ENCODE peak calls at places on chromosome 21, in four cellular contexts. Q is A549, M is SK-N-SH, D is GM12878. A is an unnamed sample. For H3K4me1, the result is how much of the 10 kb centered on the place peaks cover.

GRCh38 chr21:39938086-39938611 is 70.9 kb downstream of the PCP4 start:
- DNase-seq in Q (no peak), M (no peak), D (no peak), A (no peak)

GRCh38 chr21:27379381-27379780 is 412.5 kb upstream of the ADAMTS5 start:
- DNase-seq in Q (no peak), M (no peak), D (no peak), A (no peak)

GRCh38 chr21:43824883-43825609 is 35.7 kb downstream of the RRP1 start:
- DNase-seq in Q (no peak), M (peak), D (no peak), A (no peak)

GRCh38 chr21:24470852-24471251 is 1136.4 kb downstream of the MRPL39 start:
- DNase-seq in Q (no peak), M (no peak), D (no peak), A (no peak)

GRCh38 chr21:44886113-44887075 is 12.9 kb upstream of the PTTG1IP start:
- DNase-seq in Q (no peak), M (no peak), D (no peak), A (no peak)

GRCh38 chr21:40531016-40531415 is 315.9 kb downstream of the DSCAM start:
- DNase-seq in Q (no peak), M (no peak), D (no peak), A (no peak)

GRCh38 chr21:45974073-45975016 is 7.2 kb upstream of the COL6A1 start:
- DNase-seq in Q (no peak), M (peak), D (no peak), A (no peak)

GRCh38 chr21:43802713-43803313 is 13.4 kb downstream of the RRP1 start:
- DNase-seq in Q (no peak), M (no peak), D (no peak), A (no peak)

GRCh38 chr21:25292396-25292795 is 314.9 kb downstream of the MRPL39 start:
- DNase-seq in Q (no peak), M (no peak), D (no peak), A (no peak)

GRCh38 chr21:16248705-16249104 is 518.9 kb downstream of the USP25 start:
- DNase-seq in Q (no peak), M (no peak), D (no peak), A (no peak)

GRCh38 chr21:45120975-45121374 is 46.6 kb downstream of the ADARB1 start:
- DNase-seq in Q (no peak), M (no peak), D (no peak), A (no peak)

GRCh38 chr21:33273044-33273443 is 6.9 kb downstream of the IL10RB start:
- DNase-seq in Q (no peak), M (no peak), D (no peak), A (no peak)

GRCh38 chr21:45747802-45748445 is 104.4 kb downstream of the PCBP3 start:
- DNase-seq in Q (peak), M (peak), D (no peak), A (no peak)

DNA sequence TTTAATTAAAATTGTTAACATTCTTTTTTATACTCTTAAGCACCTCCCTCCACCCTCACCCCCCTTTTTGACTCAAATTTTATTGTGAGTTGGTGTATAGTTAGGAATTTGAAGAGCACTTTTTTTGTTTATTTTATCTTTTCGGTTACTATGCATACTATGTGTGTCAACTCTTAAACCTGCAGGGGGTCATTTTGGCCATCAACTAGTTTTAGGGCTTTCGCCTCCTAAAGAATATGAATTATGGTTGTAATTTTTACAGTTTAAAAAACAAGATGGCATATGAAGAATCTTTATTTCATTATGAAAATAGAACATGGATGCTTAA is 9.7 kb downstream of the BACH1 start:
- DNase-seq in Q (no peak), M (no peak), D (no peak), A (no peak)
- H3K4me1 ChIP-seq in Q (under half), M (under half), D (under half), A (half or more)

DNA sequence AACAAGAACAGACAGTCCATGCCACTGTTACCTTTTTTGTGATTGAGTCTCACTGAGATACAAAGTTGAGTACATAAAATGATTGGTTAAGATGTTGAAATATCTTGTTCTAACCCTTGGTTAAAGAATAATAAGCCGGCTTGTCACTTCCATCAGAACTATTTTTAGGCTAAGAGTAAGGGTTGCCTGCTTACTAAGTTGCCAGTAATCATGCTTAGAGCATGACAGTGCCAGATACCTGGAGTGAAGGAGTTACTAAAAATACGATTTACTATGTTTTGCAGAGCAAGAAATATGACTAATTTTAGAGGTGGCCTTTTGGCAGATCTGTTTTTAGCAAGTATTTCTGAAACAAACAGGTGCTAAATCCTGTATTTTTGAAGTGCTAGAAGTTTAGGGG is 6.0 kb downstream of the HUNK start:
- DNase-seq in Q (no peak), M (no peak), D (no peak), A (no peak)
- TF ChIP-seq PBX3 in Q (no peak), M (no peak), D (no peak), A (no peak)

GRCh38 chr21:28758883-28759242 is 233.8 kb downstream of the LTN1 start:
- DNase-seq in Q (no peak), M (no peak), D (no peak), A (no peak)
- H3K4me1 ChIP-seq in Q (under half), M (under half), D (under half), A (under half)

GRCh38 chr21:36557316-36557715 is 77.4 kb upstream of the CLDN14 start:
- DNase-seq in Q (no peak), M (no peak), D (no peak), A (no peak)
- TF ChIP-seq PBX3 in Q (no peak), M (no peak), D (no peak), A (no peak)

DNA sequence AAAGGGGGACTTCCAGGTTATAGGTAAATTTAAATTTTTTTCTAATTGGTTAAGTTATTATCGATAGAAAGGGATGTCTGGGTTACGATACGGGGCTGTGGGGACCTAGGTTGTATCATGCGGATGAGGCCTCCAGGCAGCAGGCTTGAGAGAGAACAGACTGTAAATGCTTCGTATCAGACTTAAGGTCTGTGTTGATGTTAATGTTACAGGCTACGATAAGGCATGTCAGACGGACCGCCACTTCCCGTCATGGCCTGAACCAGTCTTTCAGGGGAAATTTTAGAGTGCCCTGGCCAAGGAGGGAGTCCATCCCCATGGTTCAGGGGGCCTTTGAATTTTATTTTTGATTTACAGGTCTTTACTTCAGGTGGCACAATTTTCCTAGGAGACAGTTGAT is 16.7 kb downstream of the ABCG1 start:
- DNase-seq in Q (no peak), M (no peak), D (no peak), A (no peak)
- H3K4me1 ChIP-seq in Q (under half), M (under half), D (half or more), A (under half)

DNA sequence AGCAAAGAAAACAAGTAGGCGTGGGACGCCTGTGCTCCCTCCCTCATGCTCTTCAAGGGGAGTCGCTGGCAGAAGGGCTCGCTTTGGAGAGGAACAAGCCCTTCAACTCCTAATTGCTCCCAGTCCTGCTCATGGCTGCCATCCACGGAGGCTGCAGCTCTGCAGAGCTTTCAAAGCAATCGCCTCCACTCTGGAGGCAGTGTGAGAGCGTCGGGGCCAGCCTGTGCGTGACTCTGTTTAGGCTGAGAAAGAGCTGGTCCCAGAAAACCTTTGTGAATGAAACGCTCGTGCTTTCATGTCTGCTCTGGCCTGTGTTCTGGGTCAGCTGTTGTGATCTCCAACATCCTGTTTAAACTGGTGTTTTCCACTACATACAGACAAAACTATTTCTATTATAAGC is 23.9 kb upstream of the RUNX1 start:
- DNase-seq in Q (no peak), M (no peak), D (no peak), A (no peak)
- TF ChIP-seq PBX3 in Q (no peak), M (no peak), D (no peak), A (no peak)

DNA sequence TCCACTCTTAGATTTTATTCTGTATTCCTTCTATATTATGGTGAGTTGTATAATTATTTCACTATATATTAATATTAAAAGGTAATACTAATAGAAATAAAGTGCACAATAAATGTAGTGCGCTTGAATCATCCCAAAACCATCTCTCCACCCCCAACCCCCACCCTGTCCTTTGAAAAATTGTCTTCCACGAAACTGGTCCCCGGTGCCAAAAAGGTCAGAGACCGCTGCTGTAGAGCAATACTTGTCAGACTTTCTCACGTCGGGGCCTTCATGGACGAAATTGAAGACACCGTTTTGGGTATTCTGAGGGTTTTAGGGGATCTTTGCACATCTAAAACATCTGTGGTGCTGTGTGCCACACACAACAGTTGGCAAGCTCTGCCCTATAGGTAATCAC is 19.6 kb downstream of the DYRK1A start:
- DNase-seq in Q (no peak), M (no peak), D (no peak), A (no peak)
- H3K4me1 ChIP-seq in Q (under half), M (under half), D (under half), A (under half)

DNA sequence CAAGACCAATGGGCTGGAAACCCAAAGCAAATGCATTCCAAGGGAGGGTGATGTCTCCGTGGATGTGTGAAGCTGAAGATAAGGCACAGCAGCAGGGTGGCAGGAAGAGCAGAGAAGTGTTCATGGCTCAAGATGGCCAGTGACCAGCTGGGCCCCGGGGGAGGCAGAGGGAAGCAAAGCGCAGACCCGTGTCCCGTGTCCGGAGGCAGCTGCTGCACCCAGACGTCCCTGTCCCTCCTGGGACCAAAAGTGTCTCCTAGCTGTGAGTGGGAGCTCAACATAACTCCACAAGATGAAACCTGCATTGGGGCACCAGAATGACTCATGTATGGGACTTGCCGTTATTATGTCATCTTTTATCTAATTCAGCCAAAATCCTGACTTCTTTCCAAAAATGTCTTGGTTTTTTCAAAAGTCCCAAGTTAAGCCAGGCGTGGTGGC is 118.2 kb downstream of the RIPK4 start:
- DNase-seq in Q (no peak), M (no peak), D (no peak), A (no peak)
- TF ChIP-seq PBX3 in Q (no peak), M (peak), D (no peak), A (no peak)